ENCODE peak calls at places on chromosomes 12 and 14, in eight cellular contexts. Z, T, K, X, E, V, L and Q are unnamed samples.

GRCh38 chr14:58944226-58944769 is 244.2 kb upstream of the DAAM1 start:
- DNase-seq in X (no peak), L (peak), K (no peak), V (no peak), Z (no peak), E (no peak), T (no peak), Q (no peak)

GRCh38 chr14:105271224-105271890 is 23.0 kb downstream of the BTBD6 start:
- DNase-seq in L (no peak), T (no peak), X (no peak), K (no peak), E (no peak), Z (no peak), V (no peak), Q (no peak)

GRCh38 chr14:63962896-63963295 is 110.1 kb downstream of the SYNE2 start:
- DNase-seq in X (no peak), K (no peak), E (no peak), T (no peak), L (no peak), Z (no peak), V (peak), Q (no peak)

GRCh38 chr12:82800185-82800584 is 113.5 kb downstream of the TMTC2 start:
- DNase-seq in Z (no peak), T (no peak), V (no peak), K (no peak), E (no peak), X (no peak), L (no peak), Q (no peak)

GRCh38 chr12:4107436-4107878 is 166.1 kb upstream of the CCND2 start:
- DNase-seq in L (no peak), X (peak), E (peak), T (peak), Z (peak), V (peak), K (no peak), Q (peak)

GRCh38 chr14:61750708-61751474 is 11.3 kb upstream of the SNAPC1 start:
- DNase-seq in V (peak), E (peak), Z (peak), K (peak), X (peak), L (peak), T (peak), Q (peak)

GRCh38 chr12:111687255-111687654 is 1.4 kb downstream of the ACAD10 start:
- DNase-seq in E (no peak), T (no peak), V (no peak), L (no peak), K (no peak), Z (no peak), X (no peak), Q (no peak)

GRCh38 chr14:23559010-23559920 is 3.2 kb downstream of the THTPA start:
- DNase-seq in T (peak), L (peak), Z (no peak), V (peak), K (no peak), E (peak), X (no peak), Q (peak)

GRCh38 chr12:120168337-120168736 is 26.2 kb downstream of the GCN1 start:
- DNase-seq in X (no peak), L (no peak), K (no peak), Z (no peak), T (no peak), E (no peak), V (no peak), Q (no peak)

GRCh38 chr12:69996276-69996675 is 171.2 kb downstream of the MYRFL start:
- DNase-seq in T (no peak), V (no peak), Z (no peak), E (no peak), X (no peak), L (no peak), K (no peak), Q (no peak)

DNA sequence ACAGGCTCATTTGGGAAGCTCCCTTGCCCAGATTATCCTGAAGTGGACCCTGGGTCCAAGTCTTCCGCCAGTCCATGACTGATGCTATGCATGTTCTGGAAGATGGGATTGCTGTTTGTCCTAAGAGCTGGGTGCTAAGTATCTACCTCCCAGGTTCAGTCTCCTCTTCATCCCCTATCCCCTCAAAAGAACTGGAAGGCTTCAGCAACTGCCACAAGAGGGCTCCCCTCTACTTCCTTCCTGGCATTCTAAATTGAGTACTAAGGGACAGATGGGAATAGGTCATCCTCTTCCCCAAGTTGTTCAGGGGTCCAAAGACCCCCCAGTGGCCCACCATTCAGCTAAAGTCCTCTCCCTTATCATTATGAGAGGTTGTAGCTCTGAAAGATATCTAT is 9.0 kb upstream of the FKBP11 start:
- DNase-seq in Z (no peak), T (no peak), L (no peak), V (no peak), K (no peak), X (no peak), E (no peak), Q (no peak)
- TF ChIP-seq CTCF in Z (no peak), T (peak), L (peak), V (peak), K (peak), X (no peak), E (peak), Q (no peak)

GRCh38 chr12:127774828-127775227 is 492.1 kb upstream of the TMEM132C start:
- DNase-seq in K (no peak), E (no peak), V (no peak), Z (no peak), T (no peak), X (no peak), L (no peak), Q (no peak)
- TF ChIP-seq CTCF in K (no peak), E (no peak), V (no peak), Z (no peak), T (no peak), X (no peak), L (no peak), Q (no peak)

GRCh38 chr12:56007148-56007891 is 10.2 kb downstream of the SUOX start:
- DNase-seq in L (peak), T (peak), Z (peak), E (peak), V (peak), K (peak), X (peak), Q (peak)
- TF ChIP-seq CTCF in L (no peak), T (no peak), Z (no peak), E (no peak), V (no peak), K (no peak), X (no peak), Q (no peak)

GRCh38 chr12:6065131-6065871 is 59.2 kb downstream of the VWF start:
- DNase-seq in V (no peak), K (no peak), X (no peak), Z (no peak), L (no peak), T (no peak), E (no peak), Q (no peak)

GRCh38 chr12:6065872-6066217 is 58.6 kb downstream of the VWF start:
- DNase-seq in T (no peak), X (no peak), E (no peak), Z (no peak), K (no peak), L (no peak), V (no peak), Q (no peak)

GRCh38 chr12:6068226-6068625 is 56.2 kb downstream of the VWF start:
- DNase-seq in K (no peak), E (no peak), V (no peak), L (no peak), Z (no peak), X (no peak), T (no peak), Q (no peak)

GRCh38 chr12:6066651-6067050 is 57.8 kb downstream of the VWF start:
- DNase-seq in K (no peak), Z (no peak), V (no peak), X (no peak), L (no peak), T (no peak), E (no peak), Q (no peak)

DNA sequence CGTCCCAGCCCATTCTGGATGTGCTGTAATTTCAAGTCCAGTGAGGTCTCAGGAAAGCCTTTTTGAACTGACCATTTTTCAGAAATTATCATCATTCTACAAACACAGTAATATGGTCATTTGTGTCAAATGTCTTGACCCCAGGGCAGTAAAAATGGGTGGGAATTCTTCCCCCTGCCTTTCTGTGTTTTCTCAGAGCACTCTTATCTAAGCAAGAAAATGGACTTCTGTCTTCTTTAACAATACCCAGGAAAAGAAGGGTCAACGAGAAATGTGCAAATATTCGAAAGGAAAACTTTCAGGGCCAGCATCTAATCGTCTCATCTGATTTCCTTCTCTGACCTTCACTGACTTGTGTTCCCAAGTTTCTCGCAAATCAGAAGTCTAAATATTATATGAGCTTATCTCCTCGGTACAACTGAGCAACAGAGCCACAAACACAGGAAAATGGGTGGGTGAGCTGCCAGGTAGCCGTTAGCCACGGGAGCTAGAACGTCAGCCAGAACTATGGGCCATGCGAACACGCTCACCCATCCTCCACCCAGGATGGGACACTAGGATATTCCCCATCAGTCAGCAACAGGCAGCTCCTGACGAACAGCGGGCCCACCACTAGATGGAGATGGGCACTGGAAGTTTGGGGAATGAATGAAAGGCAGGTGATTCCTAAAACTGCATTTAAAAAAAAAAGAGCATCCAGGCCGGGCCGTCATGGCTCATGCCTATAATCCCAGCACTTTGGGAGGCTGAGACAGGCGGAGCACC is 57.1 kb downstream of the VWF start:
- DNase-seq in L (peak), T (no peak), K (no peak), V (peak), Z (peak), X (no peak), E (peak), Q (peak)
- TF ChIP-seq CTCF in L (no peak), T (peak), K (peak), V (peak), Z (peak), X (no peak), E (peak), Q (peak)

GRCh38 chr12:51819851-51820720 is 28.4 kb downstream of the FIGNL2 start:
- DNase-seq in Z (no peak), K (no peak), E (no peak), X (no peak), V (no peak), L (no peak), T (peak), Q (no peak)

GRCh38 chr12:51822956-51823355 is 25.6 kb downstream of the FIGNL2 start:
- DNase-seq in T (no peak), E (no peak), V (no peak), L (no peak), K (no peak), Z (no peak), X (no peak), Q (no peak)

GRCh38 chr12:51822261-51822616 is 26.3 kb downstream of the FIGNL2 start:
- DNase-seq in L (no peak), Z (no peak), V (no peak), T (no peak), E (no peak), X (no peak), K (no peak), Q (no peak)

GRCh38 chr12:51821423-51822260 is 26.9 kb downstream of the FIGNL2 start:
- DNase-seq in T (no peak), Z (no peak), V (no peak), K (no peak), E (no peak), X (no peak), L (peak), Q (no peak)

GRCh38 chr12:51820721-51821422 is 27.6 kb downstream of the FIGNL2 start:
- DNase-seq in X (no peak), L (peak), K (no peak), T (peak), Z (no peak), V (peak), E (peak), Q (peak)
- TF ChIP-seq CTCF in X (no peak), L (no peak), K (peak), T (peak), Z (peak), V (peak), E (no peak), Q (no peak)